ENCODE peak calls at places on chromosomes 16 and 17, in ten cellular contexts. V is NCI-H1092, R is adrenal gland, Q is foreskin fibroblast, C is naive B cell, M is gastrocnemius medialis, G is GM19239, X is NCI-H69, F is fibroblast of lung, K is RCC 7860. U is an unnamed sample.

GRCh38 chr17:34361478-34362061 is 1.5 kb downstream of the CCL1 start:
- DNase-seq in F (peak; percentile 75), C (peak; percentile 69), R (peak; percentile 87), Q (peak; percentile 63), X (peak; percentile 96), K (peak; percentile 77), G (peak; percentile 54), V (peak; percentile 85), M (peak; percentile 57), U (peak; percentile 90)

GRCh38 chr17:55760643-55761355 is 9.9 kb downstream of the PCTP start:
- DNase-seq in R (no peak), X (no peak), G (no peak), V (no peak), Q (no peak), C (no peak), F (no peak), M (no peak), K (no peak), U (no peak)

GRCh38 chr17:48121921-48122650 is 14.5 kb downstream of the SNX11 start:
- DNase-seq in C (no peak), G (no peak), K (no peak), V (no peak), Q (no peak), F (no peak), M (no peak), X (no peak), R (no peak), U (no peak)

GRCh38 chr16:16033208-16033717 is 83.8 kb downstream of the ABCC1 start:
- DNase-seq in F (no peak), K (no peak), G (no peak), R (no peak), V (no peak), X (no peak), M (no peak), C (peak; percentile 12), Q (no peak), U (no peak)

GRCh38 chr17:83180264-83180995 is 101.0 kb downstream of the METRNL start:
- DNase-seq in K (no peak), M (peak; percentile 1), F (no peak), Q (no peak), R (no peak), V (no peak), X (no peak), C (no peak), G (no peak), U (no peak)

GRCh38 chr16:49330562-49331201 is 42.9 kb upstream of the C16orf78 start:
- DNase-seq in F (no peak), Q (no peak), V (no peak), X (no peak), K (no peak), M (no peak), R (no peak), G (no peak), C (no peak), U (no peak)

GRCh38 chr17:173064-173911 is 8.2 kb downstream of the DOC2B start:
- DNase-seq in R (no peak), F (no peak), G (no peak), C (no peak), K (no peak), V (no peak), M (no peak), Q (no peak), X (no peak), U (no peak)

GRCh38 chr16:57619606-57620315 is 8.7 kb upstream of the ADGRG1 start:
- DNase-seq in K (no peak), R (peak; percentile 4), C (no peak), F (no peak), G (no peak), Q (no peak), M (no peak), V (no peak), X (peak; percentile 93), U (peak; percentile 9)

GRCh38 chr16:55842369-55843104 is 9.6 kb upstream of the CES1 start:
- DNase-seq in C (no peak), G (peak; percentile 40), M (no peak), V (peak; percentile 4), X (peak; percentile 48), Q (peak; percentile 15), R (peak; percentile 19), F (peak; percentile 25), K (peak; percentile 31), U (no peak)

GRCh38 chr16:56866955-56867830 is 2.2 kb downstream of the SLC12A3 start:
- DNase-seq in Q (peak; percentile 35), M (no peak), K (peak; percentile 25), C (peak; percentile 56), F (peak; percentile 50), X (peak; percentile 54), R (peak; percentile 55), G (no peak), V (peak; percentile 48), U (no peak)

GRCh38 chr17:79077587-79077986 is 3.0 kb downstream of the ENGASE start:
- DNase-seq in G (no peak), X (no peak), Q (no peak), R (no peak), F (no peak), V (no peak), K (no peak), C (no peak), M (no peak), U (no peak)

GRCh38 chr17:34771891-34772290 is 189.4 kb downstream of the CCT6B start:
- DNase-seq in G (no peak), R (no peak), V (no peak), M (no peak), X (peak; percentile 20), K (no peak), Q (no peak), F (no peak), C (no peak), U (no peak)

U was measured in left cardiac atrium.